ENCODE peak calls at places on chromosome 3, in five cellular contexts. One of them, this sample, is unnamed.

GRCh38 chr3:115982629-115983028 is 359.3 kb downstream of the GAP43 start:
- DNase-seq in foreskin fibroblast: no peak
- DNase-seq in activated CD8-positive, alpha-beta memory T cell treated with anti-CD3 and anti-CD28 coated beads for 1 hour: no peak
- DNase-seq in Caki2: no peak
- DNase-seq in GM10248: no peak
- DNase-seq in this sample: no peak

GRCh38 chr3:112629425-112629824 is 11.5 kb downstream of the CCDC80 start:
- DNase-seq in Caki2: peak
- DNase-seq in activated CD8-positive, alpha-beta memory T cell treated with anti-CD3 and anti-CD28 coated beads for 1 hour: no peak
- DNase-seq in GM10248: no peak
- DNase-seq in foreskin fibroblast: peak
- DNase-seq in this sample: no peak

GRCh38 chr3:149532463-149533180 is 58.1 kb downstream of the TM4SF4 start:
- DNase-seq in Caki2: no peak
- DNase-seq in GM10248: peak
- DNase-seq in foreskin fibroblast: no peak
- DNase-seq in activated CD8-positive, alpha-beta memory T cell treated with anti-CD3 and anti-CD28 coated beads for 1 hour: no peak
- DNase-seq in this sample: no peak

GRCh38 chr3:161096771-161097367 is 8.3 kb downstream of the B3GALNT1 start:
- DNase-seq in GM10248: no peak
- DNase-seq in Caki2: peak
- DNase-seq in foreskin fibroblast: no peak
- DNase-seq in activated CD8-positive, alpha-beta memory T cell treated with anti-CD3 and anti-CD28 coated beads for 1 hour: no peak
- DNase-seq in this sample: no peak

GRCh38 chr3:122255757-122256439 is 69.2 kb upstream of the CSTA start:
- DNase-seq in activated CD8-positive, alpha-beta memory T cell treated with anti-CD3 and anti-CD28 coated beads for 1 hour: no peak
- DNase-seq in GM10248: peak
- DNase-seq in foreskin fibroblast: no peak
- DNase-seq in Caki2: no peak
- DNase-seq in this sample: no peak

GRCh38 chr3:184016820-184017671 is 638 bp downstream of the ABCC5 start:
- DNase-seq in foreskin fibroblast: peak
- DNase-seq in GM10248: peak
- DNase-seq in activated CD8-positive, alpha-beta memory T cell treated with anti-CD3 and anti-CD28 coated beads for 1 hour: no peak
- DNase-seq in Caki2: peak
- DNase-seq in this sample: no peak

GRCh38 chr3:108324177-108324576 is 27.8 kb downstream of the HHLA2 start:
- DNase-seq in Caki2: no peak
- DNase-seq in foreskin fibroblast: no peak
- DNase-seq in activated CD8-positive, alpha-beta memory T cell treated with anti-CD3 and anti-CD28 coated beads for 1 hour: no peak
- DNase-seq in GM10248: no peak
- DNase-seq in this sample: no peak

GRCh38 chr3:184380210-184380626 is 364 bp downstream of the CHRD start:
- DNase-seq in foreskin fibroblast: peak
- DNase-seq in GM10248: peak
- DNase-seq in Caki2: no peak
- DNase-seq in activated CD8-positive, alpha-beta memory T cell treated with anti-CD3 and anti-CD28 coated beads for 1 hour: no peak
- DNase-seq in this sample: no peak

GRCh38 chr3:143951351-143951971 is 20.2 kb upstream of the DIPK2A start:
- DNase-seq in GM10248: peak
- DNase-seq in activated CD8-positive, alpha-beta memory T cell treated with anti-CD3 and anti-CD28 coated beads for 1 hour: no peak
- DNase-seq in Caki2: peak
- DNase-seq in foreskin fibroblast: no peak
- DNase-seq in this sample: no peak

GRCh38 chr3:184472723-184473419 is 88.7 kb upstream of the EPHB3 start:
- DNase-seq in GM10248: no peak
- DNase-seq in Caki2: no peak
- DNase-seq in activated CD8-positive, alpha-beta memory T cell treated with anti-CD3 and anti-CD28 coated beads for 1 hour: no peak
- DNase-seq in foreskin fibroblast: no peak
- DNase-seq in this sample: no peak

GRCh38 chr3:105608623-105609022 is 241.9 kb downstream of the ALCAM start:
- DNase-seq in activated CD8-positive, alpha-beta memory T cell treated with anti-CD3 and anti-CD28 coated beads for 1 hour: no peak
- DNase-seq in foreskin fibroblast: no peak
- DNase-seq in GM10248: no peak
- DNase-seq in Caki2: no peak
- DNase-seq in this sample: no peak

GRCh38 chr3:32919920-32920319 is 31.5 kb upstream of the CCR4 start:
- DNase-seq in Caki2: no peak
- DNase-seq in activated CD8-positive, alpha-beta memory T cell treated with anti-CD3 and anti-CD28 coated beads for 1 hour: no peak
- DNase-seq in foreskin fibroblast: no peak
- DNase-seq in GM10248: no peak
- DNase-seq in this sample: no peak

This sample was measured in esophagus squamous epithelium.